ENCODE peak calls at places on chromosomes 4 and X, in seven cellular contexts. One of them, this sample, is unnamed.

GRCh38 chr4:96913437-96914075 is 1073.7 kb downstream of the PDHA2 start:
- DNase-seq in RWPE2: no peak
- DNase-seq in endothelial cell: no peak
- DNase-seq in left cardiac atrium: no peak
- DNase-seq in stimulated activated CD8-positive, alpha-beta memory T cell treated with anti-CD3 and anti-CD28 coated beads, Interleukin-4, amount 100 ng/mL, for 4 hours: no peak
- DNase-seq in H9: no peak
- DNase-seq in IMR-90: no peak
- DNase-seq in this sample: peak

GRCh38 chr4:141347738-141348524 is 127.2 kb downstream of the ZNF330 start:
- DNase-seq in IMR-90: peak
- DNase-seq in H9: no peak
- DNase-seq in left cardiac atrium: no peak
- DNase-seq in RWPE2: no peak
- DNase-seq in endothelial cell: no peak
- DNase-seq in stimulated activated CD8-positive, alpha-beta memory T cell treated with anti-CD3 and anti-CD28 coated beads, Interleukin-4, amount 100 ng/mL, for 4 hours: no peak
- DNase-seq in this sample: no peak

GRCh38 chr4:16573744-16574143 is 324.7 kb downstream of the LDB2 start:
- DNase-seq in IMR-90: peak
- DNase-seq in stimulated activated CD8-positive, alpha-beta memory T cell treated with anti-CD3 and anti-CD28 coated beads, Interleukin-4, amount 100 ng/mL, for 4 hours: no peak
- DNase-seq in endothelial cell: no peak
- DNase-seq in left cardiac atrium: peak
- DNase-seq in RWPE2: no peak
- DNase-seq in H9: no peak
- DNase-seq in this sample: no peak

GRCh38 chr4:111434581-111434980 is 710.7 kb upstream of the FAM241A start:
- DNase-seq in left cardiac atrium: no peak
- DNase-seq in H9: no peak
- DNase-seq in IMR-90: no peak
- DNase-seq in RWPE2: no peak
- DNase-seq in endothelial cell: no peak
- DNase-seq in stimulated activated CD8-positive, alpha-beta memory T cell treated with anti-CD3 and anti-CD28 coated beads, Interleukin-4, amount 100 ng/mL, for 4 hours: no peak
- DNase-seq in this sample: no peak

GRCh38 chr4:30208731-30209435 is 511.3 kb upstream of the PCDH7 start:
- DNase-seq in left cardiac atrium: no peak
- DNase-seq in endothelial cell: no peak
- DNase-seq in H9: no peak
- DNase-seq in IMR-90: peak
- DNase-seq in RWPE2: peak
- DNase-seq in stimulated activated CD8-positive, alpha-beta memory T cell treated with anti-CD3 and anti-CD28 coated beads, Interleukin-4, amount 100 ng/mL, for 4 hours: no peak
- DNase-seq in this sample: no peak

GRCh38 chrX:151901821-151902220 is 10.9 kb upstream of the MAGEA4 start:
- DNase-seq in RWPE2: no peak
- DNase-seq in endothelial cell: no peak
- DNase-seq in IMR-90: no peak
- DNase-seq in left cardiac atrium: no peak
- DNase-seq in H9: no peak
- DNase-seq in stimulated activated CD8-positive, alpha-beta memory T cell treated with anti-CD3 and anti-CD28 coated beads, Interleukin-4, amount 100 ng/mL, for 4 hours: no peak
- DNase-seq in this sample: no peak

GRCh38 chrX:153387345-153387744 is 13.8 kb downstream of the PNMA6E start:
- DNase-seq in H9: peak
- DNase-seq in endothelial cell: no peak
- DNase-seq in RWPE2: no peak
- DNase-seq in stimulated activated CD8-positive, alpha-beta memory T cell treated with anti-CD3 and anti-CD28 coated beads, Interleukin-4, amount 100 ng/mL, for 4 hours: no peak
- DNase-seq in IMR-90: no peak
- DNase-seq in left cardiac atrium: no peak
- DNase-seq in this sample: no peak

GRCh38 chrX:102959471-102959870 is 22.4 kb downstream of the RAB40AL start:
- DNase-seq in left cardiac atrium: no peak
- DNase-seq in IMR-90: peak
- DNase-seq in endothelial cell: no peak
- DNase-seq in H9: no peak
- DNase-seq in stimulated activated CD8-positive, alpha-beta memory T cell treated with anti-CD3 and anti-CD28 coated beads, Interleukin-4, amount 100 ng/mL, for 4 hours: no peak
- DNase-seq in RWPE2: no peak
- DNase-seq in this sample: peak

GRCh38 chr4:47451657-47452056 is 11.8 kb downstream of the COMMD8 start:
- DNase-seq in stimulated activated CD8-positive, alpha-beta memory T cell treated with anti-CD3 and anti-CD28 coated beads, Interleukin-4, amount 100 ng/mL, for 4 hours: no peak
- DNase-seq in endothelial cell: no peak
- DNase-seq in RWPE2: no peak
- DNase-seq in H9: no peak
- DNase-seq in IMR-90: peak
- DNase-seq in left cardiac atrium: no peak
- DNase-seq in this sample: no peak

GRCh38 chr4:52889778-52890400 is 27.8 kb downstream of the RASL11B start:
- DNase-seq in IMR-90: no peak
- DNase-seq in RWPE2: no peak
- DNase-seq in stimulated activated CD8-positive, alpha-beta memory T cell treated with anti-CD3 and anti-CD28 coated beads, Interleukin-4, amount 100 ng/mL, for 4 hours: no peak
- DNase-seq in endothelial cell: no peak
- DNase-seq in left cardiac atrium: no peak
- DNase-seq in H9: no peak
- DNase-seq in this sample: no peak

GRCh38 chr4:111494971-111495370 is 650.3 kb upstream of the FAM241A start:
- DNase-seq in left cardiac atrium: no peak
- DNase-seq in RWPE2: no peak
- DNase-seq in stimulated activated CD8-positive, alpha-beta memory T cell treated with anti-CD3 and anti-CD28 coated beads, Interleukin-4, amount 100 ng/mL, for 4 hours: no peak
- DNase-seq in H9: no peak
- DNase-seq in endothelial cell: no peak
- DNase-seq in IMR-90: peak
- DNase-seq in this sample: no peak

GRCh38 chr4:168831919-168832745 is 177.9 kb downstream of the CBR4 start:
- DNase-seq in RWPE2: peak
- DNase-seq in IMR-90: peak
- DNase-seq in left cardiac atrium: peak
- DNase-seq in stimulated activated CD8-positive, alpha-beta memory T cell treated with anti-CD3 and anti-CD28 coated beads, Interleukin-4, amount 100 ng/mL, for 4 hours: peak
- DNase-seq in H9: peak
- DNase-seq in endothelial cell: peak
- DNase-seq in this sample: peak

GRCh38 chrX:24395775-24396174 is 35.3 kb downstream of the SUPT20HL1 start:
- DNase-seq in left cardiac atrium: no peak
- DNase-seq in H9: peak
- DNase-seq in stimulated activated CD8-positive, alpha-beta memory T cell treated with anti-CD3 and anti-CD28 coated beads, Interleukin-4, amount 100 ng/mL, for 4 hours: no peak
- DNase-seq in RWPE2: no peak
- DNase-seq in IMR-90: peak
- DNase-seq in endothelial cell: peak
- DNase-seq in this sample: no peak

GRCh38 chrX:83916525-83916924 is 55.6 kb downstream of the CYLC1 start:
- DNase-seq in RWPE2: no peak
- DNase-seq in H9: no peak
- DNase-seq in IMR-90: peak
- DNase-seq in stimulated activated CD8-positive, alpha-beta memory T cell treated with anti-CD3 and anti-CD28 coated beads, Interleukin-4, amount 100 ng/mL, for 4 hours: no peak
- DNase-seq in left cardiac atrium: no peak
- DNase-seq in endothelial cell: peak
- DNase-seq in this sample: no peak

GRCh38 chr4:144350706-144351105 is 210.2 kb upstream of the GYPA start:
- DNase-seq in RWPE2: no peak
- DNase-seq in stimulated activated CD8-positive, alpha-beta memory T cell treated with anti-CD3 and anti-CD28 coated beads, Interleukin-4, amount 100 ng/mL, for 4 hours: no peak
- DNase-seq in H9: no peak
- DNase-seq in IMR-90: no peak
- DNase-seq in left cardiac atrium: no peak
- DNase-seq in endothelial cell: no peak
- DNase-seq in this sample: no peak

GRCh38 chr4:3630934-3631585 is 98.8 kb upstream of the LRPAP1 start:
- DNase-seq in left cardiac atrium: no peak
- DNase-seq in RWPE2: peak
- DNase-seq in IMR-90: no peak
- DNase-seq in H9: no peak
- DNase-seq in stimulated activated CD8-positive, alpha-beta memory T cell treated with anti-CD3 and anti-CD28 coated beads, Interleukin-4, amount 100 ng/mL, for 4 hours: no peak
- DNase-seq in endothelial cell: no peak
- DNase-seq in this sample: no peak

GRCh38 chrX:136185409-136186022 is 38.2 kb downstream of the FHL1 start:
- DNase-seq in stimulated activated CD8-positive, alpha-beta memory T cell treated with anti-CD3 and anti-CD28 coated beads, Interleukin-4, amount 100 ng/mL, for 4 hours: no peak
- DNase-seq in RWPE2: no peak
- DNase-seq in endothelial cell: no peak
- DNase-seq in IMR-90: peak
- DNase-seq in H9: no peak
- DNase-seq in left cardiac atrium: no peak
- DNase-seq in this sample: no peak

GRCh38 chr4:169175035-169175434 is 95.7 kb downstream of the SH3RF1 start:
- DNase-seq in RWPE2: no peak
- DNase-seq in left cardiac atrium: no peak
- DNase-seq in endothelial cell: no peak
- DNase-seq in stimulated activated CD8-positive, alpha-beta memory T cell treated with anti-CD3 and anti-CD28 coated beads, Interleukin-4, amount 100 ng/mL, for 4 hours: no peak
- DNase-seq in IMR-90: no peak
- DNase-seq in H9: no peak
- DNase-seq in this sample: no peak

GRCh38 chr4:37486134-37486533 is 200.0 kb downstream of the RELL1 start:
- DNase-seq in left cardiac atrium: no peak
- DNase-seq in IMR-90: no peak
- DNase-seq in H9: no peak
- DNase-seq in endothelial cell: no peak
- DNase-seq in stimulated activated CD8-positive, alpha-beta memory T cell treated with anti-CD3 and anti-CD28 coated beads, Interleukin-4, amount 100 ng/mL, for 4 hours: no peak
- DNase-seq in RWPE2: no peak
- DNase-seq in this sample: no peak

GRCh38 chr4:185730849-185731608 is 81.0 kb downstream of the SORBS2 start:
- DNase-seq in H9: no peak
- DNase-seq in endothelial cell: no peak
- DNase-seq in IMR-90: no peak
- DNase-seq in RWPE2: no peak
- DNase-seq in stimulated activated CD8-positive, alpha-beta memory T cell treated with anti-CD3 and anti-CD28 coated beads, Interleukin-4, amount 100 ng/mL, for 4 hours: no peak
- DNase-seq in left cardiac atrium: no peak
- DNase-seq in this sample: no peak

GRCh38 chrX:103503163-103503852 is 16.0 kb downstream of the RAB40A start:
- DNase-seq in RWPE2: no peak
- DNase-seq in H9: no peak
- DNase-seq in IMR-90: peak
- DNase-seq in left cardiac atrium: no peak
- DNase-seq in endothelial cell: no peak
- DNase-seq in stimulated activated CD8-positive, alpha-beta memory T cell treated with anti-CD3 and anti-CD28 coated beads, Interleukin-4, amount 100 ng/mL, for 4 hours: no peak
- DNase-seq in this sample: peak

GRCh38 chr4:128787509-128788311 is 21.8 kb upstream of the JADE1 start:
- DNase-seq in stimulated activated CD8-positive, alpha-beta memory T cell treated with anti-CD3 and anti-CD28 coated beads, Interleukin-4, amount 100 ng/mL, for 4 hours: no peak
- DNase-seq in H9: no peak
- DNase-seq in RWPE2: no peak
- DNase-seq in IMR-90: peak
- DNase-seq in endothelial cell: no peak
- DNase-seq in left cardiac atrium: no peak
- DNase-seq in this sample: no peak

GRCh38 chr4:40579983-40580382 is 49.7 kb downstream of the RBM47 start:
- DNase-seq in endothelial cell: no peak
- DNase-seq in H9: no peak
- DNase-seq in left cardiac atrium: no peak
- DNase-seq in IMR-90: peak
- DNase-seq in RWPE2: no peak
- DNase-seq in stimulated activated CD8-positive, alpha-beta memory T cell treated with anti-CD3 and anti-CD28 coated beads, Interleukin-4, amount 100 ng/mL, for 4 hours: no peak
- DNase-seq in this sample: no peak

GRCh38 chr4:140237616-140238352 is 83.8 kb upstream of the MAML3 start:
- DNase-seq in RWPE2: no peak
- DNase-seq in H9: peak
- DNase-seq in endothelial cell: peak
- DNase-seq in stimulated activated CD8-positive, alpha-beta memory T cell treated with anti-CD3 and anti-CD28 coated beads, Interleukin-4, amount 100 ng/mL, for 4 hours: no peak
- DNase-seq in IMR-90: peak
- DNase-seq in left cardiac atrium: peak
- DNase-seq in this sample: no peak

GRCh38 chrX:123906557-123907316 is 46.9 kb downstream of the XIAP start:
- DNase-seq in RWPE2: no peak
- DNase-seq in endothelial cell: no peak
- DNase-seq in stimulated activated CD8-positive, alpha-beta memory T cell treated with anti-CD3 and anti-CD28 coated beads, Interleukin-4, amount 100 ng/mL, for 4 hours: no peak
- DNase-seq in left cardiac atrium: no peak
- DNase-seq in IMR-90: no peak
- DNase-seq in H9: no peak
- DNase-seq in this sample: no peak

GRCh38 chrX:7028246-7028645 is 119.3 kb upstream of the STS start:
- DNase-seq in endothelial cell: no peak
- DNase-seq in H9: no peak
- DNase-seq in RWPE2: no peak
- DNase-seq in IMR-90: peak
- DNase-seq in stimulated activated CD8-positive, alpha-beta memory T cell treated with anti-CD3 and anti-CD28 coated beads, Interleukin-4, amount 100 ng/mL, for 4 hours: no peak
- DNase-seq in left cardiac atrium: no peak
- DNase-seq in this sample: no peak

GRCh38 chr4:16752150-16752549 is 146.3 kb downstream of the LDB2 start:
- DNase-seq in left cardiac atrium: no peak
- DNase-seq in stimulated activated CD8-positive, alpha-beta memory T cell treated with anti-CD3 and anti-CD28 coated beads, Interleukin-4, amount 100 ng/mL, for 4 hours: no peak
- DNase-seq in H9: no peak
- DNase-seq in IMR-90: peak
- DNase-seq in endothelial cell: no peak
- DNase-seq in RWPE2: no peak
- DNase-seq in this sample: no peak

GRCh38 chrX:131728295-131729145 is 184.6 kb downstream of the OR13H1 start:
- DNase-seq in H9: no peak
- DNase-seq in left cardiac atrium: peak
- DNase-seq in RWPE2: no peak
- DNase-seq in stimulated activated CD8-positive, alpha-beta memory T cell treated with anti-CD3 and anti-CD28 coated beads, Interleukin-4, amount 100 ng/mL, for 4 hours: no peak
- DNase-seq in endothelial cell: no peak
- DNase-seq in IMR-90: peak
- DNase-seq in this sample: no peak

GRCh38 chr4:2047031-2047660 is 12.0 kb upstream of the NAT8L start:
- DNase-seq in RWPE2: no peak
- DNase-seq in stimulated activated CD8-positive, alpha-beta memory T cell treated with anti-CD3 and anti-CD28 coated beads, Interleukin-4, amount 100 ng/mL, for 4 hours: no peak
- DNase-seq in H9: peak
- DNase-seq in endothelial cell: no peak
- DNase-seq in IMR-90: no peak
- DNase-seq in left cardiac atrium: no peak
- DNase-seq in this sample: no peak

GRCh38 chr4:174403177-174403543 is 119.1 kb downstream of the HPGD start:
- DNase-seq in stimulated activated CD8-positive, alpha-beta memory T cell treated with anti-CD3 and anti-CD28 coated beads, Interleukin-4, amount 100 ng/mL, for 4 hours: no peak
- DNase-seq in IMR-90: no peak
- DNase-seq in endothelial cell: no peak
- DNase-seq in left cardiac atrium: no peak
- DNase-seq in RWPE2: no peak
- DNase-seq in H9: no peak
- DNase-seq in this sample: no peak

GRCh38 chr4:123365412-123365811 is 31.2 kb upstream of the SPRY1 start:
- DNase-seq in IMR-90: no peak
- DNase-seq in stimulated activated CD8-positive, alpha-beta memory T cell treated with anti-CD3 and anti-CD28 coated beads, Interleukin-4, amount 100 ng/mL, for 4 hours: no peak
- DNase-seq in left cardiac atrium: no peak
- DNase-seq in RWPE2: no peak
- DNase-seq in endothelial cell: no peak
- DNase-seq in H9: no peak
- DNase-seq in this sample: no peak

GRCh38 chr4:147117400-147117799 is 171.7 kb upstream of the TTC29 start:
- DNase-seq in left cardiac atrium: peak
- DNase-seq in IMR-90: no peak
- DNase-seq in RWPE2: no peak
- DNase-seq in endothelial cell: no peak
- DNase-seq in stimulated activated CD8-positive, alpha-beta memory T cell treated with anti-CD3 and anti-CD28 coated beads, Interleukin-4, amount 100 ng/mL, for 4 hours: no peak
- DNase-seq in H9: no peak
- DNase-seq in this sample: no peak